ENCODE peak calls at places on chromosome 6, in eight cellular contexts. One of them, this sample, is unnamed.

GRCh38 chr6:126444874-126445273 is 105.0 kb downstream of the CENPW start:
- DNase-seq in endothelial cell of umbilical vein: no peak
- DNase-seq in uterus: no peak
- DNase-seq in A549: no peak
- DNase-seq in suprapubic skin: no peak
- DNase-seq in Peyer's patch: no peak
- DNase-seq in body of pancreas: no peak
- DNase-seq in upper lobe of left lung: no peak
- DNase-seq in this sample: no peak

GRCh38 chr6:87848616-87849015 is 146.6 kb upstream of the AKIRIN2 start:
- DNase-seq in endothelial cell of umbilical vein: peak
- DNase-seq in uterus: no peak
- DNase-seq in A549: no peak
- DNase-seq in suprapubic skin: no peak
- DNase-seq in Peyer's patch: no peak
- DNase-seq in body of pancreas: peak
- DNase-seq in upper lobe of left lung: no peak
- DNase-seq in this sample: peak

GRCh38 chr6:11126876-11127275 is 15.4 kb upstream of the ERVFRD-1 start:
- DNase-seq in endothelial cell of umbilical vein: no peak
- DNase-seq in uterus: no peak
- DNase-seq in A549: no peak
- DNase-seq in suprapubic skin: no peak
- DNase-seq in Peyer's patch: no peak
- DNase-seq in body of pancreas: no peak
- DNase-seq in upper lobe of left lung: no peak
- DNase-seq in this sample: no peak

GRCh38 chr6:29603456-29603855 is 18.5 kb downstream of the OR2H2 start:
- DNase-seq in endothelial cell of umbilical vein: no peak
- DNase-seq in uterus: no peak
- DNase-seq in A549: no peak
- DNase-seq in suprapubic skin: no peak
- DNase-seq in Peyer's patch: no peak
- DNase-seq in body of pancreas: no peak
- DNase-seq in upper lobe of left lung: no peak
- DNase-seq in this sample: no peak

GRCh38 chr6:117908246-117909107 is 1.4 kb downstream of the SLC35F1 start:
- DNase-seq in endothelial cell of umbilical vein: no peak
- DNase-seq in uterus: peak
- DNase-seq in A549: no peak
- DNase-seq in suprapubic skin: no peak
- DNase-seq in Peyer's patch: no peak
- DNase-seq in body of pancreas: peak
- DNase-seq in upper lobe of left lung: no peak
- DNase-seq in this sample: no peak

GRCh38 chr6:28551891-28552666 is 26.4 kb downstream of the GPX5 start:
- DNase-seq in endothelial cell of umbilical vein: no peak
- DNase-seq in uterus: no peak
- DNase-seq in A549: no peak
- DNase-seq in suprapubic skin: no peak
- DNase-seq in Peyer's patch: no peak
- DNase-seq in body of pancreas: no peak
- DNase-seq in upper lobe of left lung: no peak
- DNase-seq in this sample: no peak

GRCh38 chr6:7974932-7975763 is 64.6 kb upstream of the TXNDC5 start:
- DNase-seq in endothelial cell of umbilical vein: peak
- DNase-seq in uterus: peak
- DNase-seq in A549: peak
- DNase-seq in suprapubic skin: peak
- DNase-seq in Peyer's patch: peak
- DNase-seq in body of pancreas: peak
- DNase-seq in upper lobe of left lung: peak
- DNase-seq in this sample: peak

GRCh38 chr6:36136034-36136433 is 5.7 kb downstream of the MAPK13 start:
- DNase-seq in endothelial cell of umbilical vein: no peak
- DNase-seq in uterus: no peak
- DNase-seq in A549: no peak
- DNase-seq in suprapubic skin: peak
- DNase-seq in Peyer's patch: no peak
- DNase-seq in body of pancreas: no peak
- DNase-seq in upper lobe of left lung: no peak
- DNase-seq in this sample: no peak

GRCh38 chr6:45678063-45678620 is 300.4 kb upstream of the SUPT3H start:
- DNase-seq in endothelial cell of umbilical vein: peak
- DNase-seq in uterus: no peak
- DNase-seq in A549: no peak
- DNase-seq in suprapubic skin: no peak
- DNase-seq in Peyer's patch: no peak
- DNase-seq in body of pancreas: no peak
- DNase-seq in upper lobe of left lung: no peak
- DNase-seq in this sample: no peak

GRCh38 chr6:41355952-41356351 is 20.5 kb downstream of the NCR2 start:
- DNase-seq in endothelial cell of umbilical vein: no peak
- DNase-seq in uterus: no peak
- DNase-seq in A549: no peak
- DNase-seq in suprapubic skin: no peak
- DNase-seq in Peyer's patch: no peak
- DNase-seq in body of pancreas: no peak
- DNase-seq in upper lobe of left lung: no peak
- DNase-seq in this sample: no peak

GRCh38 chr6:65999288-65999791 is 292.3 kb upstream of the EYS start:
- DNase-seq in endothelial cell of umbilical vein: no peak
- DNase-seq in uterus: no peak
- DNase-seq in A549: no peak
- DNase-seq in suprapubic skin: no peak
- DNase-seq in Peyer's patch: no peak
- DNase-seq in body of pancreas: no peak
- DNase-seq in upper lobe of left lung: no peak
- DNase-seq in this sample: no peak

GRCh38 chr6:144578385-144579350 is 293.5 kb downstream of the UTRN start:
- DNase-seq in endothelial cell of umbilical vein: no peak
- DNase-seq in uterus: no peak
- DNase-seq in A549: no peak
- DNase-seq in suprapubic skin: no peak
- DNase-seq in Peyer's patch: no peak
- DNase-seq in body of pancreas: no peak
- DNase-seq in upper lobe of left lung: no peak
- DNase-seq in this sample: no peak

GRCh38 chr6:117072134-117072533 is 193.2 kb upstream of the VGLL2 start:
- DNase-seq in endothelial cell of umbilical vein: no peak
- DNase-seq in uterus: no peak
- DNase-seq in A549: no peak
- DNase-seq in suprapubic skin: no peak
- DNase-seq in Peyer's patch: no peak
- DNase-seq in body of pancreas: peak
- DNase-seq in upper lobe of left lung: no peak
- DNase-seq in this sample: no peak

GRCh38 chr6:57130784-57131183 is 40.8 kb downstream of the ZNF451 start:
- DNase-seq in endothelial cell of umbilical vein: no peak
- DNase-seq in uterus: no peak
- DNase-seq in A549: no peak
- DNase-seq in suprapubic skin: no peak
- DNase-seq in Peyer's patch: no peak
- DNase-seq in body of pancreas: no peak
- DNase-seq in upper lobe of left lung: no peak
- DNase-seq in this sample: no peak

GRCh38 chr6:47700051-47700450 is 1.7 kb downstream of the ADGRF4 start:
- DNase-seq in endothelial cell of umbilical vein: no peak
- DNase-seq in uterus: peak
- DNase-seq in A549: peak
- DNase-seq in suprapubic skin: no peak
- DNase-seq in Peyer's patch: no peak
- DNase-seq in body of pancreas: no peak
- DNase-seq in upper lobe of left lung: no peak
- DNase-seq in this sample: no peak

GRCh38 chr6:89826029-89826528 is 3.6 kb upstream of the CASP8AP2 start:
- DNase-seq in endothelial cell of umbilical vein: no peak
- DNase-seq in uterus: no peak
- DNase-seq in A549: no peak
- DNase-seq in suprapubic skin: no peak
- DNase-seq in Peyer's patch: no peak
- DNase-seq in body of pancreas: no peak
- DNase-seq in upper lobe of left lung: peak
- DNase-seq in this sample: no peak

GRCh38 chr6:89830385-89830809 is 717 bp downstream of the CASP8AP2 start:
- DNase-seq in endothelial cell of umbilical vein: no peak
- DNase-seq in uterus: no peak
- DNase-seq in A549: no peak
- DNase-seq in suprapubic skin: no peak
- DNase-seq in Peyer's patch: no peak
- DNase-seq in body of pancreas: no peak
- DNase-seq in upper lobe of left lung: no peak
- DNase-seq in this sample: peak

GRCh38 chr6:89829591-89830384 is at the start of gene CASP8AP2:
- DNase-seq in endothelial cell of umbilical vein: peak
- DNase-seq in uterus: peak
- DNase-seq in A549: peak
- DNase-seq in suprapubic skin: peak
- DNase-seq in Peyer's patch: peak
- DNase-seq in body of pancreas: peak
- DNase-seq in upper lobe of left lung: peak
- DNase-seq in this sample: peak

GRCh38 chr6:89828988-89829590 is 591 bp upstream of the CASP8AP2 start:
- DNase-seq in endothelial cell of umbilical vein: no peak
- DNase-seq in uterus: no peak
- DNase-seq in A549: no peak
- DNase-seq in suprapubic skin: no peak
- DNase-seq in Peyer's patch: no peak
- DNase-seq in body of pancreas: peak
- DNase-seq in upper lobe of left lung: no peak
- DNase-seq in this sample: no peak
- TF ChIP-seq POLR2A in endothelial cell of umbilical vein: peak
- TF ChIP-seq POLR2A in uterus: no peak
- TF ChIP-seq POLR2A in A549: no peak
- TF ChIP-seq POLR2A in suprapubic skin: no peak
- TF ChIP-seq POLR2A in Peyer's patch: peak
- TF ChIP-seq POLR2A in body of pancreas: no peak
- TF ChIP-seq POLR2A in upper lobe of left lung: peak
- TF ChIP-seq POLR2A in this sample: peak

GRCh38 chr6:34888874-34889555 is at the start of gene ANKS1A:
- DNase-seq in endothelial cell of umbilical vein: peak
- DNase-seq in uterus: peak
- DNase-seq in A549: peak
- DNase-seq in suprapubic skin: peak
- DNase-seq in Peyer's patch: peak
- DNase-seq in body of pancreas: peak
- DNase-seq in upper lobe of left lung: peak
- DNase-seq in this sample: peak
- TF ChIP-seq POLR2A in endothelial cell of umbilical vein: peak
- TF ChIP-seq POLR2A in uterus: peak
- TF ChIP-seq POLR2A in A549: peak
- TF ChIP-seq POLR2A in suprapubic skin: peak
- TF ChIP-seq POLR2A in Peyer's patch: peak
- TF ChIP-seq POLR2A in body of pancreas: peak
- TF ChIP-seq POLR2A in upper lobe of left lung: peak
- TF ChIP-seq POLR2A in this sample: no peak

DNA sequence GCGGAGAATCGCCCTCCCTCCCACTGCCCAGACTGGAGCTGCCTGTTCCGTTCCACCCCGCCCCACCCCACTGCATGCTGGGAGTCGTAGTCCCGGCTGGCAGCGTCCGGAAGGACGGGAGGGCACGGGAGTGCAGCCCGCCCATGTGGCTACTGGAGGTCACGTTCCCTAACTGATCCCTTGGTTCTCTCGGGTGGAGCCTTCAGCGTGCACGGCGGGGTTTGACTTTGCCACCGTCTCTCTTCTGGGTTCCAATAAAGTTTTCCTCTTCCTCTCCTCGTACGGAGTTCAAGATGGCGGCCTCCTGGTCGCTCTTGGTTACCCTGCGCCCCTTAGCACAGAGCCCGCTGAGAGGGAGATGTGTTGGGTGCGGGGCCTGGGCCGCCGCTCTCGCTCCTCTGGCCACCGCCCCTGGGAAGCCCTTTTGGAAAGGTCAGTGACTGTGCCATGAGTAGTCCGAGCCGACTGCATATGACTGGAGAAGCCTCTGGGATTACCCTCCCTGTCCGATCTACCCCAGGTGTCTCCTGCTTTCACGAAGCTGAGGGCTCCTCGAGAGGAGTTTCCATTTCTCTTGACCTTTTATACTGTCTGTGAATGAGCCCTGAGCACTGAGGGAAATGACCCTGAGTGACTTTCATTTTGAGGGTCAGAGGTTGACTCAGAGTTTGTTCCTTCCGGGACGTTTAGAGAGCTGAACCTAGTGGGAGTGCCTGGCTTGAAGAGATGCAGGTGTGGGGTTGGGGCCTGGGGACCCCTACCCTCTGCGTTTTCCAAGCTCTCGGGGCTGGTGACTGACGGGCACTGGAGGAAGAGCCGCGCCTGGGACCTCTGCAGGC is at the start of gene AFG1L:
- DNase-seq in endothelial cell of umbilical vein: peak
- DNase-seq in uterus: peak
- DNase-seq in A549: peak
- DNase-seq in suprapubic skin: peak
- DNase-seq in Peyer's patch: peak
- DNase-seq in body of pancreas: peak
- DNase-seq in upper lobe of left lung: peak
- DNase-seq in this sample: peak
- TF ChIP-seq POLR2A in endothelial cell of umbilical vein: peak
- TF ChIP-seq POLR2A in uterus: peak
- TF ChIP-seq POLR2A in A549: peak
- TF ChIP-seq POLR2A in suprapubic skin: peak
- TF ChIP-seq POLR2A in Peyer's patch: peak
- TF ChIP-seq POLR2A in body of pancreas: no peak
- TF ChIP-seq POLR2A in upper lobe of left lung: peak
- TF ChIP-seq POLR2A in this sample: peak

DNA sequence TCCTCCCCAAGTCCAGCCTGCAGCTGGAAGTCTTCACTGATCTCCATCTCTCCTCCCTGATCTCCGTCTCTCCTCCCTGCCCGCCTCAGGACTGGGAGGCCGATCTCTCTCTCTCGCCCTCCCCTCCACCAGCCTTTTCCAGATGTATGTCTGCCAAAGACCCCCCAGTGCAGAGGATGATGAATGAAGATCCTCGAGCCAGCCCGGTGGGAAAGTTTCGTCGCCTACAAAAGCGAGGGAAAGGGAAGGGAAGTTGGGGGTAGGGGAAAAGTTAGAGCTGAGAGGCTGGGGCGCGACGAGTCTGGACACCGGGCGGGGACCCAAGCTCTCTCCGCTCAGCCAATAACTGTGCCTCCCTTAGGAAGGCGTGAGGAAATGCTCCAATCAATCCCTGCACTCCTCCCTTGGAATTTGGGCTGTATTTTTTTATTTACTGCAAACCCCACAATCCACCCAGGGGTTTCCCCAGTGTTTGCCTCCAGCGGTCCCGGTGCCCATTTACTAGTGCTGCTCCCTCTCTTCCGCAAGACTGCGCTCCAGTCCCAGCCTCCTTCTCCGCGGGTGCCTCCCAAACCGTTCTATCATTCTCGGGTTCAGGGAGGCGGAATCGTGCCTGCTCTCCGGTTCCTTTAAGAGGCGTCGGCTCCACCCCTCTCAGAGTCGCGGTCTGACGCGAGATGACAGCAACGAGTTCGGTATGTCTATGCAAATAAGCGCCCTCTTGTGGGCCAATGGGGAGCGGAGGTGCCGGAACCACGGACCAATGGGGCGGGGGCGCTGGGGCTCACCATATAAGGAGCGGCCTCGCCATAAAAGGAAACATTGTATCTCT is at the start of gene SRF:
- DNase-seq in endothelial cell of umbilical vein: peak
- DNase-seq in uterus: peak
- DNase-seq in A549: peak
- DNase-seq in suprapubic skin: peak
- DNase-seq in Peyer's patch: peak
- DNase-seq in body of pancreas: peak
- DNase-seq in upper lobe of left lung: peak
- DNase-seq in this sample: peak
- TF ChIP-seq POLR2A in endothelial cell of umbilical vein: no peak
- TF ChIP-seq POLR2A in uterus: no peak
- TF ChIP-seq POLR2A in A549: peak
- TF ChIP-seq POLR2A in suprapubic skin: no peak
- TF ChIP-seq POLR2A in Peyer's patch: peak
- TF ChIP-seq POLR2A in body of pancreas: no peak
- TF ChIP-seq POLR2A in upper lobe of left lung: no peak
- TF ChIP-seq POLR2A in this sample: peak